ENCODE peak calls at places on chromosomes 3 and 15, in eight cellular contexts. E, W, H, K, R, Q, C and G are unnamed samples.

GRCh38 chr15:66724732-66725467 is 22.9 kb downstream of the SMAD6 start:
- DNase-seq in E (no peak), W (no peak), H (no peak), K (no peak), R (no peak), Q (no peak), C (no peak), G (no peak)

GRCh38 chr15:43799209-43799944 is 643 bp downstream of the SERINC4 start:
- DNase-seq in E (no peak), W (no peak), H (no peak), K (no peak), R (no peak), Q (peak; percentile 28), C (peak; percentile 84), G (no peak)

GRCh38 chr15:33584797-33585196 is 274.0 kb downstream of the RYR3 start:
- DNase-seq in E (no peak), W (no peak), H (no peak), K (no peak), R (no peak), Q (no peak), C (no peak), G (no peak)

GRCh38 chr15:79593119-79593869 is 161.2 kb downstream of the MINAR1 start:
- DNase-seq in E (no peak), W (no peak), H (no peak), K (no peak), R (no peak), Q (peak; percentile 10), C (peak; percentile 43), G (no peak)

GRCh38 chr15:96352594-96353377 is 22.3 kb downstream of the NR2F2 start:
- DNase-seq in E (no peak), W (no peak), H (no peak), K (no peak), R (no peak), Q (no peak), C (no peak), G (no peak)

GRCh38 chr3:65265942-65266341 is 578.1 kb upstream of the ADAMTS9 start:
- DNase-seq in E (no peak), W (no peak), H (no peak), K (no peak), R (no peak), Q (no peak), C (no peak), G (no peak)

GRCh38 chr3:66098436-66098835 is 59.7 kb upstream of the MAGI1 start:
- DNase-seq in E (no peak), W (no peak), H (no peak), K (no peak), R (no peak), Q (no peak), C (no peak), G (no peak)

GRCh38 chr3:49158108-49158709 is 7.9 kb downstream of the CCDC71 start:
- DNase-seq in E (no peak), W (no peak), H (no peak), K (peak; percentile 40), R (peak; percentile 20), Q (no peak), C (peak; percentile 80), G (peak; percentile 10)

GRCh38 chr3:37824090-37824953 is 37.4 kb upstream of the CTDSPL start:
- DNase-seq in E (no peak), W (no peak), H (no peak), K (no peak), R (no peak), Q (no peak), C (no peak), G (no peak)

GRCh38 chr3:195738274-195739044 is 17.7 kb downstream of the MUC20 start:
- DNase-seq in E (no peak), W (no peak), H (no peak), K (no peak), R (no peak), Q (no peak), C (no peak), G (no peak)

GRCh38 chr3:14277557-14277956 is 98.9 kb downstream of the LSM3 start:
- DNase-seq in E (no peak), W (no peak), H (no peak), K (no peak), R (no peak), Q (no peak), C (no peak), G (no peak)

GRCh38 chr3:74390121-74390870 is 224.2 kb downstream of the CNTN3 start:
- DNase-seq in E (no peak), W (no peak), H (no peak), K (no peak), R (no peak), Q (no peak), C (no peak), G (no peak)

GRCh38 chr3:32500225-32500624 is 2.4 kb downstream of the CMTM6 start:
- DNase-seq in E (no peak), W (no peak), H (no peak), K (no peak), R (no peak), Q (no peak), C (no peak), G (no peak)

GRCh38 chr3:125212509-125213372 is at the start of gene SLC12A8:
- DNase-seq in E (no peak), W (no peak), H (no peak), K (no peak), R (no peak), Q (no peak), C (no peak), G (no peak)

GRCh38 chr3:184178522-184179138 is 4.0 kb downstream of the AP2M1 start:
- DNase-seq in E (no peak), W (no peak), H (no peak), K (no peak), R (no peak), Q (no peak), C (no peak), G (no peak)